ENCODE peak calls at places on chromosomes 1 and 21, in seven cellular contexts. One of them, this sample, is unnamed.
A peak's percentile ranks its signal among the peaks of the same experiment; 100 is the strongest.

GRCh38 chr1:61084560-61084991 is 2.2 kb downstream of the NFIA start:
- DNase-seq in COR-L47: no peak
- DNase-seq in non-pigmented ciliary epithelial cell: no peak
- DNase-seq in astrocyte: no peak
- DNase-seq in DMS153: no peak
- DNase-seq in activated naive CD4-positive, alpha-beta T cell treated with Interleukin-2 at 50 U/mL for 16 hours: no peak
- DNase-seq in anterior cingulate cortex: no peak
- DNase-seq in this sample: no peak

GRCh38 chr1:214463596-214463995 is 87.8 kb downstream of the PTPN14 start:
- DNase-seq in COR-L47: no peak
- DNase-seq in non-pigmented ciliary epithelial cell: no peak
- DNase-seq in astrocyte: no peak
- DNase-seq in DMS153: no peak
- DNase-seq in activated naive CD4-positive, alpha-beta T cell treated with Interleukin-2 at 50 U/mL for 16 hours: no peak
- DNase-seq in anterior cingulate cortex: no peak
- DNase-seq in this sample: no peak

GRCh38 chr1:200749090-200749489 is 10.4 kb downstream of the CAMSAP2 start:
- DNase-seq in COR-L47: no peak
- DNase-seq in non-pigmented ciliary epithelial cell: no peak
- DNase-seq in astrocyte: no peak
- DNase-seq in DMS153: no peak
- DNase-seq in activated naive CD4-positive, alpha-beta T cell treated with Interleukin-2 at 50 U/mL for 16 hours: no peak
- DNase-seq in anterior cingulate cortex: peak; percentile 56
- DNase-seq in this sample: no peak

GRCh38 chr1:18407166-18408045 is 73.3 kb upstream of the KLHDC7A start:
- DNase-seq in COR-L47: no peak
- DNase-seq in non-pigmented ciliary epithelial cell: no peak
- DNase-seq in astrocyte: no peak
- DNase-seq in DMS153: no peak
- DNase-seq in activated naive CD4-positive, alpha-beta T cell treated with Interleukin-2 at 50 U/mL for 16 hours: no peak
- DNase-seq in anterior cingulate cortex: no peak
- DNase-seq in this sample: no peak

GRCh38 chr1:32060914-32061313 is 11.8 kb upstream of the TMEM39B start:
- DNase-seq in COR-L47: no peak
- DNase-seq in non-pigmented ciliary epithelial cell: no peak
- DNase-seq in astrocyte: no peak
- DNase-seq in DMS153: no peak
- DNase-seq in activated naive CD4-positive, alpha-beta T cell treated with Interleukin-2 at 50 U/mL for 16 hours: no peak
- DNase-seq in anterior cingulate cortex: no peak
- DNase-seq in this sample: no peak

GRCh38 chr1:114334297-114334696 is 176.7 kb downstream of the TRIM33 start:
- DNase-seq in COR-L47: no peak
- DNase-seq in non-pigmented ciliary epithelial cell: no peak
- DNase-seq in astrocyte: no peak
- DNase-seq in DMS153: no peak
- DNase-seq in activated naive CD4-positive, alpha-beta T cell treated with Interleukin-2 at 50 U/mL for 16 hours: no peak
- DNase-seq in anterior cingulate cortex: no peak
- DNase-seq in this sample: no peak

GRCh38 chr1:7026188-7026587 is 240.9 kb downstream of the CAMTA1 start:
- DNase-seq in COR-L47: no peak
- DNase-seq in non-pigmented ciliary epithelial cell: no peak
- DNase-seq in astrocyte: no peak
- DNase-seq in DMS153: no peak
- DNase-seq in activated naive CD4-positive, alpha-beta T cell treated with Interleukin-2 at 50 U/mL for 16 hours: no peak
- DNase-seq in anterior cingulate cortex: no peak
- DNase-seq in this sample: no peak

GRCh38 chr21:26717146-26717739 is 128.0 kb downstream of the ADAMTS1 start:
- DNase-seq in COR-L47: peak; percentile 8
- DNase-seq in non-pigmented ciliary epithelial cell: no peak
- DNase-seq in astrocyte: no peak
- DNase-seq in DMS153: no peak
- DNase-seq in activated naive CD4-positive, alpha-beta T cell treated with Interleukin-2 at 50 U/mL for 16 hours: no peak
- DNase-seq in anterior cingulate cortex: no peak
- DNase-seq in this sample: no peak

GRCh38 chr1:11728126-11728806 is 7.7 kb upstream of the AGTRAP start:
- DNase-seq in COR-L47: no peak
- DNase-seq in non-pigmented ciliary epithelial cell: no peak
- DNase-seq in astrocyte: no peak
- DNase-seq in DMS153: no peak
- DNase-seq in activated naive CD4-positive, alpha-beta T cell treated with Interleukin-2 at 50 U/mL for 16 hours: no peak
- DNase-seq in anterior cingulate cortex: no peak
- DNase-seq in this sample: no peak

GRCh38 chr1:159261726-159262494 is 40.2 kb upstream of the FCER1A start:
- DNase-seq in COR-L47: no peak
- DNase-seq in non-pigmented ciliary epithelial cell: no peak
- DNase-seq in astrocyte: no peak
- DNase-seq in DMS153: no peak
- DNase-seq in activated naive CD4-positive, alpha-beta T cell treated with Interleukin-2 at 50 U/mL for 16 hours: no peak
- DNase-seq in anterior cingulate cortex: no peak
- DNase-seq in this sample: no peak

GRCh38 chr1:37471345-37472231 is 2.8 kb upstream of the ZC3H12A start:
- DNase-seq in COR-L47: peak; percentile 61
- DNase-seq in non-pigmented ciliary epithelial cell: peak; percentile 80
- DNase-seq in astrocyte: peak; percentile 92
- DNase-seq in DMS153: peak; percentile 39
- DNase-seq in activated naive CD4-positive, alpha-beta T cell treated with Interleukin-2 at 50 U/mL for 16 hours: no peak
- DNase-seq in anterior cingulate cortex: peak; percentile 47
- DNase-seq in this sample: no peak

GRCh38 chr21:27694667-27695066 is 727.8 kb upstream of the ADAMTS5 start:
- DNase-seq in COR-L47: no peak
- DNase-seq in non-pigmented ciliary epithelial cell: no peak
- DNase-seq in astrocyte: no peak
- DNase-seq in DMS153: no peak
- DNase-seq in activated naive CD4-positive, alpha-beta T cell treated with Interleukin-2 at 50 U/mL for 16 hours: no peak
- DNase-seq in anterior cingulate cortex: no peak
- DNase-seq in this sample: no peak

GRCh38 chr1:47424336-47424982 is 8.4 kb downstream of the FOXE3 start:
- DNase-seq in COR-L47: peak; percentile 35
- DNase-seq in non-pigmented ciliary epithelial cell: no peak
- DNase-seq in astrocyte: peak; percentile 14
- DNase-seq in DMS153: peak; percentile 60
- DNase-seq in activated naive CD4-positive, alpha-beta T cell treated with Interleukin-2 at 50 U/mL for 16 hours: no peak
- DNase-seq in anterior cingulate cortex: no peak
- DNase-seq in this sample: no peak

GRCh38 chr21:34722684-34723300 is 54.0 kb downstream of the CLIC6 start:
- DNase-seq in COR-L47: no peak
- DNase-seq in non-pigmented ciliary epithelial cell: no peak
- DNase-seq in astrocyte: no peak
- DNase-seq in DMS153: no peak
- DNase-seq in activated naive CD4-positive, alpha-beta T cell treated with Interleukin-2 at 50 U/mL for 16 hours: peak; percentile 22
- DNase-seq in anterior cingulate cortex: no peak
- DNase-seq in this sample: peak; percentile 69

GRCh38 chr1:10824821-10825540 is 28.5 kb upstream of the CASZ1 start:
- DNase-seq in COR-L47: no peak
- DNase-seq in non-pigmented ciliary epithelial cell: peak; percentile 34
- DNase-seq in astrocyte: peak; percentile 78
- DNase-seq in DMS153: no peak
- DNase-seq in activated naive CD4-positive, alpha-beta T cell treated with Interleukin-2 at 50 U/mL for 16 hours: no peak
- DNase-seq in anterior cingulate cortex: no peak
- DNase-seq in this sample: no peak

GRCh38 chr1:227378876-227379554 is 60.7 kb upstream of the CDC42BPA start:
- DNase-seq in COR-L47: no peak
- DNase-seq in non-pigmented ciliary epithelial cell: no peak
- DNase-seq in astrocyte: peak; percentile 44
- DNase-seq in DMS153: no peak
- DNase-seq in activated naive CD4-positive, alpha-beta T cell treated with Interleukin-2 at 50 U/mL for 16 hours: no peak
- DNase-seq in anterior cingulate cortex: no peak
- DNase-seq in this sample: no peak

GRCh38 chr1:174692313-174692712 is 244.5 kb downstream of the GPR52 start:
- DNase-seq in COR-L47: no peak
- DNase-seq in non-pigmented ciliary epithelial cell: peak; percentile 26
- DNase-seq in astrocyte: peak; percentile 32
- DNase-seq in DMS153: no peak
- DNase-seq in activated naive CD4-positive, alpha-beta T cell treated with Interleukin-2 at 50 U/mL for 16 hours: no peak
- DNase-seq in anterior cingulate cortex: no peak
- DNase-seq in this sample: no peak

GRCh38 chr1:41414716-41415306 is 53.6 kb downstream of the FOXO6 start:
- DNase-seq in COR-L47: no peak
- DNase-seq in non-pigmented ciliary epithelial cell: no peak
- DNase-seq in astrocyte: no peak
- DNase-seq in DMS153: peak; percentile 82
- DNase-seq in activated naive CD4-positive, alpha-beta T cell treated with Interleukin-2 at 50 U/mL for 16 hours: no peak
- DNase-seq in anterior cingulate cortex: no peak
- DNase-seq in this sample: no peak

GRCh38 chr1:221691320-221691719 is 50.6 kb downstream of the DUSP10 start:
- DNase-seq in COR-L47: no peak
- DNase-seq in non-pigmented ciliary epithelial cell: no peak
- DNase-seq in astrocyte: no peak
- DNase-seq in DMS153: no peak
- DNase-seq in activated naive CD4-positive, alpha-beta T cell treated with Interleukin-2 at 50 U/mL for 16 hours: no peak
- DNase-seq in anterior cingulate cortex: no peak
- DNase-seq in this sample: no peak

GRCh38 chr1:203652718-203653461 is 26.3 kb downstream of the ATP2B4 start:
- DNase-seq in COR-L47: no peak
- DNase-seq in non-pigmented ciliary epithelial cell: no peak
- DNase-seq in astrocyte: no peak
- DNase-seq in DMS153: no peak
- DNase-seq in activated naive CD4-positive, alpha-beta T cell treated with Interleukin-2 at 50 U/mL for 16 hours: no peak
- DNase-seq in anterior cingulate cortex: no peak
- DNase-seq in this sample: no peak

GRCh38 chr21:31447477-31447876 is 103.4 kb upstream of the TIAM1 start:
- DNase-seq in COR-L47: no peak
- DNase-seq in non-pigmented ciliary epithelial cell: peak; percentile 34
- DNase-seq in astrocyte: peak; percentile 63
- DNase-seq in DMS153: no peak
- DNase-seq in activated naive CD4-positive, alpha-beta T cell treated with Interleukin-2 at 50 U/mL for 16 hours: no peak
- DNase-seq in anterior cingulate cortex: no peak
- DNase-seq in this sample: no peak

This sample was measured in activated CD8-positive, alpha-beta memory T cell treated with anti-CD3 and anti-CD28 coated beads for 24 hours.